ENCODE peak calls at places on chromosomes 12 and 14, in ten cellular contexts. B, J, O, U, C, T, Y, Z, I and G are unnamed samples.

GRCh38 chr14:101219896-101220703 is 316.6 kb upstream of the RTL1 start:
- DNase-seq in O (no peak), Z (peak; percentile 1), B (no peak), I (no peak), Y (no peak), J (no peak), U (no peak), T (no peak), C (peak; percentile 38), G (no peak)

GRCh38 chr12:30859226-30859625 is 67.3 kb upstream of the TSPAN11 start:
- DNase-seq in I (no peak), U (no peak), B (no peak), Z (no peak), Y (no peak), C (no peak), T (no peak), O (no peak), J (no peak), G (no peak)

GRCh38 chr12:1534708-1535107 is 59.7 kb downstream of the FBXL14 start:
- DNase-seq in Z (no peak), Y (no peak), B (no peak), J (no peak), O (no peak), C (no peak), T (no peak), U (no peak), I (no peak), G (no peak)

GRCh38 chr12:104588048-104588942 is 131.5 kb downstream of the CHST11 start:
- DNase-seq in T (peak; percentile 43), Z (no peak), B (peak; percentile 37), I (no peak), U (no peak), C (peak; percentile 79), O (peak; percentile 87), Y (peak; percentile 77), J (no peak), G (no peak)

GRCh38 chr14:99841436-99842071 is 48.3 kb downstream of the EML1 start:
- DNase-seq in Z (no peak), C (no peak), T (no peak), J (no peak), B (no peak), Y (no peak), U (no peak), O (no peak), I (no peak), G (no peak)

GRCh38 chr14:100824156-100824555 is 1.8 kb upstream of the MEG3 start:
- DNase-seq in B (no peak), O (peak; percentile 52), Y (peak; percentile 68), U (no peak), I (no peak), T (peak; percentile 68), J (peak; percentile 10), C (peak; percentile 70), Z (peak; percentile 57), G (peak; percentile 18)

GRCh38 chr14:74841230-74842207 is 34.4 kb downstream of the PROX2 start:
- DNase-seq in U (no peak), O (no peak), I (no peak), Y (no peak), J (no peak), C (no peak), B (no peak), Z (no peak), T (no peak), G (no peak)

GRCh38 chr14:100110801-100111200 is 45.6 kb downstream of the EVL start:
- DNase-seq in Z (no peak), J (no peak), B (no peak), I (no peak), T (no peak), O (no peak), U (no peak), Y (no peak), C (no peak), G (no peak)

GRCh38 chr12:109804820-109805761 is 28.1 kb downstream of the TRPV4 start:
- DNase-seq in Z (peak; percentile 38), C (peak; percentile 37), U (peak; percentile 74), O (peak; percentile 64), T (peak; percentile 58), B (peak; percentile 37), I (peak; percentile 83), Y (peak; percentile 37), J (peak; percentile 60), G (peak; percentile 46)

GRCh38 chr14:77061630-77062029 is 33.1 kb upstream of the IRF2BPL start:
- DNase-seq in Y (no peak), J (no peak), O (no peak), T (no peak), C (no peak), Z (no peak), B (no peak), U (no peak), I (no peak), G (no peak)

GRCh38 chr12:57430117-57430930 is 519 bp downstream of the R3HDM2 start:
- DNase-seq in Y (peak; percentile 50), Z (peak; percentile 58), B (peak; percentile 6), J (peak; percentile 80), I (peak; percentile 70), O (peak; percentile 47), U (no peak), T (peak; percentile 33), C (peak; percentile 31), G (no peak)

GRCh38 chr12:113242018-113242418 is 20.8 kb downstream of the TPCN1 start:
- DNase-seq in C (peak; percentile 54), B (no peak), I (no peak), O (no peak), T (no peak), Z (no peak), J (no peak), U (no peak), Y (no peak), G (no peak)

GRCh38 chr12:57622293-57623245 is 10.4 kb downstream of the B4GALNT1 start:
- DNase-seq in T (no peak), B (no peak), Y (no peak), J (no peak), O (no peak), C (no peak), U (no peak), I (no peak), Z (no peak), G (no peak)

GRCh38 chr14:79764288-79764687 is 447.0 kb downstream of the DIO2 start:
- DNase-seq in Y (no peak), U (no peak), J (no peak), I (no peak), C (no peak), Z (no peak), O (no peak), B (no peak), T (no peak), G (no peak)

GRCh38 chr12:85280138-85280983 is at the start of gene ALX1:
- DNase-seq in T (peak; percentile 42), B (no peak), O (peak; percentile 14), Y (peak; percentile 44), Z (peak; percentile 46), U (no peak), J (peak; percentile 80), I (peak; percentile 64), C (peak; percentile 40), G (no peak)

GRCh38 chr14:22870811-22871199 is 735 bp upstream of the LRP10 start:
- DNase-seq in O (no peak), B (no peak), I (no peak), Z (no peak), Y (no peak), T (no peak), C (no peak), U (no peak), J (no peak), G (no peak)

GRCh38 chr12:30320561-30320960 is 375.1 kb downstream of the IPO8 start:
- DNase-seq in T (no peak), J (no peak), O (no peak), U (no peak), Y (no peak), I (no peak), C (no peak), Z (no peak), B (no peak), G (no peak)

GRCh38 chr12:6280053-6280469 is 30.4 kb upstream of the PLEKHG6 start:
- DNase-seq in T (peak; percentile 91), C (peak; percentile 80), B (peak; percentile 90), U (peak; percentile 84), J (no peak), Y (peak; percentile 86), O (peak; percentile 92), I (no peak), Z (peak; percentile 72), G (peak; percentile 54)

GRCh38 chr14:98966465-98967162 is 305.4 kb downstream of the BCL11B start:
- DNase-seq in J (no peak), Z (no peak), U (no peak), I (no peak), B (no peak), C (no peak), T (no peak), O (no peak), Y (no peak), G (no peak)